ENCODE peak calls at places on chromosome 7, in five cellular contexts. One of them, this sample, is unnamed.

GRCh38 chr7:75925717-75926435 is 10.9 kb downstream of the POR start:
- DNase-seq in breast epithelium: no peak
- DNase-seq in HCT116: no peak
- DNase-seq in SK-N-MC: no peak
- DNase-seq in SK-N-SH: no peak
- DNase-seq in this sample: no peak

GRCh38 chr7:90266808-90267207 is 21.8 kb downstream of the CFAP69 start:
- DNase-seq in SK-N-MC: peak; percentile 69
- DNase-seq in breast epithelium: no peak
- DNase-seq in SK-N-SH: no peak
- DNase-seq in HCT116: no peak
- DNase-seq in this sample: no peak

GRCh38 chr7:28160551-28160991 is 20.0 kb downstream of the JAZF1 start:
- DNase-seq in SK-N-SH: no peak
- DNase-seq in SK-N-MC: no peak
- DNase-seq in breast epithelium: no peak
- DNase-seq in HCT116: no peak
- DNase-seq in this sample: no peak

GRCh38 chr7:46554688-46555422 is 633.8 kb upstream of the IGFBP3 start:
- DNase-seq in SK-N-SH: no peak
- DNase-seq in HCT116: no peak
- DNase-seq in SK-N-MC: no peak
- DNase-seq in breast epithelium: no peak
- DNase-seq in this sample: no peak

GRCh38 chr7:69790915-69791473 is 192.7 kb downstream of the AUTS2 start:
- DNase-seq in breast epithelium: no peak
- DNase-seq in HCT116: no peak
- DNase-seq in SK-N-SH: no peak
- DNase-seq in SK-N-MC: no peak
- DNase-seq in this sample: no peak

GRCh38 chr7:33674804-33675411 is 230.4 kb upstream of the BMPER start:
- DNase-seq in SK-N-MC: no peak
- DNase-seq in SK-N-SH: no peak
- DNase-seq in breast epithelium: no peak
- DNase-seq in HCT116: no peak
- DNase-seq in this sample: no peak

GRCh38 chr7:40470817-40471216 is 336.0 kb downstream of the SUGCT start:
- DNase-seq in SK-N-SH: no peak
- DNase-seq in HCT116: no peak
- DNase-seq in SK-N-MC: no peak
- DNase-seq in breast epithelium: no peak
- DNase-seq in this sample: no peak

GRCh38 chr7:64515330-64515729 is 47.5 kb downstream of the ZNF680 start:
- DNase-seq in SK-N-SH: no peak
- DNase-seq in SK-N-MC: no peak
- DNase-seq in breast epithelium: no peak
- DNase-seq in HCT116: no peak
- DNase-seq in this sample: no peak

GRCh38 chr7:136045181-136045580 is 68.0 kb upstream of the MTPN start:
- DNase-seq in HCT116: no peak
- DNase-seq in breast epithelium: no peak
- DNase-seq in SK-N-SH: no peak
- DNase-seq in SK-N-MC: no peak
- DNase-seq in this sample: no peak

GRCh38 chr7:143172354-143172753 is 10.9 kb upstream of the TAS2R39 start:
- DNase-seq in HCT116: no peak
- DNase-seq in SK-N-MC: no peak
- DNase-seq in SK-N-SH: no peak
- DNase-seq in breast epithelium: peak; percentile 80
- DNase-seq in this sample: no peak

GRCh38 chr7:27462575-27463270 is 200.0 kb downstream of the HIBADH start:
- DNase-seq in SK-N-SH: no peak
- DNase-seq in SK-N-MC: no peak
- DNase-seq in breast epithelium: no peak
- DNase-seq in HCT116: no peak
- DNase-seq in this sample: no peak

GRCh38 chr7:977326-978048 is 2.1 kb upstream of the COX19 start:
- DNase-seq in SK-N-SH: no peak
- DNase-seq in SK-N-MC: no peak
- DNase-seq in HCT116: no peak
- DNase-seq in breast epithelium: no peak
- DNase-seq in this sample: no peak

GRCh38 chr7:2687338-2687869 is 598 bp upstream of the AMZ1 start:
- DNase-seq in HCT116: no peak
- DNase-seq in breast epithelium: no peak
- DNase-seq in SK-N-SH: peak; percentile 93
- DNase-seq in SK-N-MC: no peak
- DNase-seq in this sample: no peak

GRCh38 chr7:121994625-121995410 is 121.9 kb downstream of the PTPRZ1 start:
- DNase-seq in SK-N-SH: peak; percentile 56
- DNase-seq in HCT116: peak; percentile 78
- DNase-seq in breast epithelium: peak; percentile 52
- DNase-seq in SK-N-MC: peak; percentile 71
- DNase-seq in this sample: peak; percentile 7

GRCh38 chr7:92833024-92833765 is 3.2 kb downstream of the CDK6 start:
- DNase-seq in breast epithelium: peak; percentile 83
- DNase-seq in SK-N-SH: peak; percentile 90
- DNase-seq in SK-N-MC: no peak
- DNase-seq in HCT116: peak; percentile 70
- DNase-seq in this sample: peak; percentile 56
- TF ChIP-seq POLR2AphosphoS5 in breast epithelium: peak; percentile 67
- TF ChIP-seq POLR2AphosphoS5 in SK-N-SH: no peak
- TF ChIP-seq POLR2AphosphoS5 in SK-N-MC: no peak
- TF ChIP-seq POLR2AphosphoS5 in HCT116: no peak
- TF ChIP-seq POLR2AphosphoS5 in this sample: peak; percentile 69

GRCh38 chr7:5320391-5320790 is 37.6 kb downstream of the SLC29A4 start:
- DNase-seq in breast epithelium: no peak
- DNase-seq in SK-N-SH: no peak
- DNase-seq in HCT116: no peak
- DNase-seq in SK-N-MC: no peak
- DNase-seq in this sample: no peak
- TF ChIP-seq POLR2AphosphoS5 in breast epithelium: no peak
- TF ChIP-seq POLR2AphosphoS5 in SK-N-SH: no peak
- TF ChIP-seq POLR2AphosphoS5 in HCT116: no peak
- TF ChIP-seq POLR2AphosphoS5 in SK-N-MC: no peak
- TF ChIP-seq POLR2AphosphoS5 in this sample: no peak

GRCh38 chr7:131298608-131298992 is 29.1 kb upstream of the MKLN1 start:
- DNase-seq in breast epithelium: no peak
- DNase-seq in SK-N-MC: no peak
- DNase-seq in SK-N-SH: no peak
- DNase-seq in HCT116: no peak
- DNase-seq in this sample: no peak

GRCh38 chr7:131300572-131301466 is 26.9 kb upstream of the MKLN1 start:
- DNase-seq in HCT116: no peak
- DNase-seq in breast epithelium: no peak
- DNase-seq in SK-N-SH: no peak
- DNase-seq in SK-N-MC: no peak
- DNase-seq in this sample: no peak

GRCh38 chr7:131302453-131302852 is 25.2 kb upstream of the MKLN1 start:
- DNase-seq in SK-N-MC: no peak
- DNase-seq in SK-N-SH: no peak
- DNase-seq in breast epithelium: no peak
- DNase-seq in HCT116: no peak
- DNase-seq in this sample: no peak

GRCh38 chr7:131302876-131303707 is 24.6 kb upstream of the MKLN1 start:
- DNase-seq in breast epithelium: no peak
- DNase-seq in HCT116: peak; percentile 39
- DNase-seq in SK-N-SH: no peak
- DNase-seq in SK-N-MC: no peak
- DNase-seq in this sample: no peak

GRCh38 chr7:131300078-131300477 is 27.6 kb upstream of the MKLN1 start:
- DNase-seq in breast epithelium: no peak
- DNase-seq in SK-N-MC: no peak
- DNase-seq in SK-N-SH: no peak
- DNase-seq in HCT116: no peak
- DNase-seq in this sample: no peak
- TF ChIP-seq POLR2AphosphoS5 in breast epithelium: no peak
- TF ChIP-seq POLR2AphosphoS5 in SK-N-MC: no peak
- TF ChIP-seq POLR2AphosphoS5 in SK-N-SH: no peak
- TF ChIP-seq POLR2AphosphoS5 in HCT116: no peak
- TF ChIP-seq POLR2AphosphoS5 in this sample: no peak

DNA sequence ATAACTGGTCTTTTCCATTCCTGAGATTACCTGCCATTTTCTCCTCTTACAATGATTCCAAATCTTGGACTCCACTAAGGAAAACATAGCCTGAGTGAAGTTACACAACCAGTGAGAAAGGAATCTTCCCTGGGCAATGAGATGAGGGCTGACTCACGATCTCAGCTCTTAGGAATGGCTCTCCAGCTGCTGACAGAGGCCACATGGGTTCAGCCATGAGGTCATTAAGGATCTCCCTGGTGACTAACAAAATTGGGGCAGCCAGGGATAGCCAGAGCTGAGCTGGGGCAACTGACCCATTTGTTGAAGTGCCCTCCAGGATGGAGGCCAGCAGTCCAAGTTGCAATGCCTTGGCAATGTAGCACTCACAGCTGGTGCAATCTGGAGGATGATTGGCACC is 78.7 kb upstream of the MKLN1 start:
- DNase-seq in breast epithelium: no peak
- DNase-seq in HCT116: no peak
- DNase-seq in SK-N-MC: no peak
- DNase-seq in SK-N-SH: no peak
- DNase-seq in this sample: no peak
- TF ChIP-seq POLR2AphosphoS5 in breast epithelium: peak; percentile 66
- TF ChIP-seq POLR2AphosphoS5 in HCT116: no peak
- TF ChIP-seq POLR2AphosphoS5 in SK-N-MC: no peak
- TF ChIP-seq POLR2AphosphoS5 in SK-N-SH: peak; percentile 76
- TF ChIP-seq POLR2AphosphoS5 in this sample: no peak

GRCh38 chr7:140668641-140669040 is 4.1 kb upstream of the ADCK2 start:
- DNase-seq in HCT116: no peak
- DNase-seq in breast epithelium: no peak
- DNase-seq in SK-N-MC: no peak
- DNase-seq in SK-N-SH: no peak
- DNase-seq in this sample: no peak

GRCh38 chr7:140670343-140670935 is 2.3 kb upstream of the ADCK2 start:
- DNase-seq in HCT116: no peak
- DNase-seq in SK-N-SH: no peak
- DNase-seq in SK-N-MC: no peak
- DNase-seq in breast epithelium: no peak
- DNase-seq in this sample: no peak

GRCh38 chr7:140671966-140672365 is 779 bp upstream of the ADCK2 start:
- DNase-seq in SK-N-SH: no peak
- DNase-seq in HCT116: no peak
- DNase-seq in breast epithelium: no peak
- DNase-seq in SK-N-MC: no peak
- DNase-seq in this sample: no peak

GRCh38 chr7:140667476-140667875 is 5.3 kb upstream of the ADCK2 start:
- DNase-seq in SK-N-MC: no peak
- DNase-seq in HCT116: no peak
- DNase-seq in breast epithelium: no peak
- DNase-seq in SK-N-SH: no peak
- DNase-seq in this sample: no peak

DNA sequence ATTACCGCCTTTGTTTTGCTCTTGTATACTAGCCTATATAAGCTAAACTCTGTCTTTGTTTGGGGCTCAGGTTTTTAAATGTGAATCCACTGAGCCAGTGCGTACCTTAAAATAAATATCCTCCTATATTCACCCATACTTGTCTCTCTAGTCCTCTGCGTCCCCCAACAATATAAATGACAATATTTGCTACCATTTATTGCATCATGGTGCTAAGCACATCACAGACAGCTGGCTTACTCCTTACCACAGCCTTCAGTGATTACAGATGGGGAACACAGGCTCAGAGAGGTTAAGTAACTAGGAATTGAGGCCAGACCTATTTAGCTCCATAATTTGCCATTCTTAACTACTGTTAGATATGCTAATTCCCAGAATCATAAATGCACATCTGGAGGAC is 3.4 kb upstream of the ADCK2 start:
- DNase-seq in SK-N-MC: no peak
- DNase-seq in breast epithelium: no peak
- DNase-seq in SK-N-SH: no peak
- DNase-seq in HCT116: no peak
- DNase-seq in this sample: no peak
- TF ChIP-seq POLR2AphosphoS5 in SK-N-MC: no peak
- TF ChIP-seq POLR2AphosphoS5 in breast epithelium: no peak
- TF ChIP-seq POLR2AphosphoS5 in SK-N-SH: no peak
- TF ChIP-seq POLR2AphosphoS5 in HCT116: no peak
- TF ChIP-seq POLR2AphosphoS5 in this sample: no peak

GRCh38 chr7:151366872-151367207 is 25.2 kb downstream of the NUB1 start:
- DNase-seq in SK-N-MC: no peak
- DNase-seq in HCT116: no peak
- DNase-seq in breast epithelium: no peak
- DNase-seq in SK-N-SH: no peak
- DNase-seq in this sample: no peak
- TF ChIP-seq POLR2AphosphoS5 in SK-N-MC: no peak
- TF ChIP-seq POLR2AphosphoS5 in HCT116: no peak
- TF ChIP-seq POLR2AphosphoS5 in breast epithelium: no peak
- TF ChIP-seq POLR2AphosphoS5 in SK-N-SH: no peak
- TF ChIP-seq POLR2AphosphoS5 in this sample: no peak